ENCODE peak calls at places on chromosomes 16 and 17, in five cellular contexts. J is CD8-positive, alpha-beta T cell; Q is HCT116; L is fibroblast of mammary gland; E is stomach. B is an unnamed sample.

GRCh38 chr16:73048292-73049050 is 543 bp upstream of the ZFHX3 start:
- DNase-seq in J (no peak), Q (no peak), L (no peak), E (peak; percentile 50), B (no peak)

GRCh38 chr17:19487009-19487600 is 46.5 kb upstream of the SLC47A1 start:
- DNase-seq in J (no peak), Q (no peak), L (peak; percentile 19), E (no peak), B (no peak)

GRCh38 chr17:28745052-28745776 is 1.4 kb downstream of the TRAF4 start:
- DNase-seq in J (peak; percentile 40), Q (no peak), L (peak; percentile 39), E (peak; percentile 75), B (peak; percentile 62)

GRCh38 chr17:75273968-75274708 is 3.1 kb upstream of the MIF4GD start:
- DNase-seq in J (no peak), Q (no peak), L (peak; percentile 91), E (no peak), B (peak; percentile 76)

GRCh38 chr17:31008374-31009035 is 37.7 kb downstream of the RNF135 start:
- DNase-seq in J (peak; percentile 55), Q (no peak), L (peak; percentile 59), E (peak; percentile 65), B (peak; percentile 58)

GRCh38 chr17:5706835-5707234 is 122.5 kb upstream of the NLRP1 start:
- DNase-seq in J (peak; percentile 65), Q (peak; percentile 33), L (peak; percentile 53), E (peak; percentile 45), B (peak; percentile 45)

GRCh38 chr17:19791918-19792317 is 43.8 kb upstream of the ALDH3A1 start:
- DNase-seq in J (no peak), Q (no peak), L (no peak), E (no peak), B (no peak)

GRCh38 chr16:85276741-85277140 is 164.5 kb upstream of the CIBAR2 start:
- DNase-seq in J (no peak), Q (no peak), L (no peak), E (no peak), B (no peak)

GRCh38 chr17:74881073-74881472 is 8.3 kb upstream of the FDXR start:
- DNase-seq in J (no peak), Q (no peak), L (no peak), E (no peak), B (no peak)

GRCh38 chr17:77692571-77693161 is 265.8 kb upstream of the TNRC6C start:
- DNase-seq in J (peak; percentile 18), Q (no peak), L (peak; percentile 57), E (no peak), B (peak; percentile 30)

GRCh38 chr17:19364699-19365498 is 2.4 kb upstream of the B9D1 start:
- DNase-seq in J (no peak), Q (no peak), L (no peak), E (no peak), B (peak; percentile 50)

GRCh38 chr17:82603981-82604448 is 44.2 kb downstream of the WDR45B start:
- DNase-seq in J (peak; percentile 36), Q (no peak), L (peak; percentile 46), E (peak; percentile 50), B (no peak)

GRCh38 chr17:50259484-50260324 is 14.6 kb upstream of the TMEM92 start:
- DNase-seq in J (no peak), Q (no peak), L (no peak), E (no peak), B (no peak)

GRCh38 chr16:75821117-75821516 is 94.8 kb upstream of the CPHXL start:
- DNase-seq in J (no peak), Q (no peak), L (no peak), E (no peak), B (no peak)

GRCh38 chr16:7513429-7513828 is 180.8 kb downstream of the RBFOX1 start:
- DNase-seq in J (no peak), Q (no peak), L (no peak), E (no peak), B (no peak)
- TF ChIP-seq CTCF in J (no peak), Q (peak; percentile 29), L (no peak), E (no peak), B (no peak)

GRCh38 chr17:79400989-79401703 is 209.7 kb downstream of the RBFOX3 start:
- DNase-seq in J (peak; percentile 72), Q (peak; percentile 44), L (peak; percentile 45), E (peak; percentile 77), B (peak; percentile 53)
- H3K4me3 ChIP-seq in J (peak overlapping the region; percentile 57), Q (peak overlapping the region; percentile 38), L (no peak overlapping the region), E (peak overlapping the region; percentile 31), B (no peak overlapping the region)

GRCh38 chr17:79085154-79085920 is 10.7 kb downstream of the ENGASE start:
- DNase-seq in J (no peak), Q (no peak), L (no peak), E (no peak), B (no peak)

GRCh38 chr17:79083191-79083971 is 8.8 kb downstream of the ENGASE start:
- DNase-seq in J (no peak), Q (no peak), L (no peak), E (no peak), B (no peak)

GRCh38 chr17:79082311-79083190 is 7.9 kb downstream of the ENGASE start:
- DNase-seq in J (peak; percentile 56), Q (peak; percentile 22), L (peak; percentile 20), E (peak; percentile 63), B (peak; percentile 36)

GRCh38 chr17:79085921-79086551 is 11.4 kb downstream of the ENGASE start:
- DNase-seq in J (no peak), Q (no peak), L (no peak), E (no peak), B (no peak)

GRCh38 chr17:79084291-79085153 is 9.9 kb downstream of the ENGASE start:
- DNase-seq in J (no peak), Q (no peak), L (no peak), E (no peak), B (no peak)
- TF ChIP-seq CTCF in J (no peak), Q (no peak), L (no peak), E (no peak), B (no peak)

DNA sequence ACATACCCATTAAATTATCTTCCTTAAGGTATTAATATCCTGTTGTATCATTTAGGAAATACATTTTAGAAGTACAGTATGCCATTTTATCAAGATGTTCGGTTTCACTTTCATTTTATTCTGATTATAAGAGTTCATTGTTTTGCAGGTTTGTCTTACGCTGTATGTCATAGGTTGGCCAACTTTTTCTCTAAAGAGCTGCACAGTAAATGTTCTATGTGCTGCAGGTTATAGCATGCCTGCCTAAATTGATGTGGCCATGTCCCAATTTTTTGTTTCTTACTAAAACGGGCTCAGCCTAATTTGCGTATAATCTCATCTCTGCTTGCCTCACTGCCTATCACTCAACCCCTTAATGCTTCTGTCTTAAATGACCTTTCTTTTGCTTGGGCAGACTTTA is 126.4 kb downstream of the USP22 start:
- DNase-seq in J (no peak), Q (no peak), L (no peak), E (no peak), B (peak; percentile 58)
- H3K4me3 ChIP-seq in J (peak overlapping the region; percentile 0), Q (no peak overlapping the region), L (no peak overlapping the region), E (peak overlapping the region; percentile 7), B (peak overlapping the region; percentile 17)

GRCh38 chr17:80755650-80756405 is 211.2 kb downstream of the RPTOR start:
- DNase-seq in J (no peak), Q (no peak), L (no peak), E (no peak), B (no peak)
- TF ChIP-seq CTCF in J (no peak), Q (peak; percentile 51), L (peak; percentile 23), E (no peak), B (no peak)

DNA sequence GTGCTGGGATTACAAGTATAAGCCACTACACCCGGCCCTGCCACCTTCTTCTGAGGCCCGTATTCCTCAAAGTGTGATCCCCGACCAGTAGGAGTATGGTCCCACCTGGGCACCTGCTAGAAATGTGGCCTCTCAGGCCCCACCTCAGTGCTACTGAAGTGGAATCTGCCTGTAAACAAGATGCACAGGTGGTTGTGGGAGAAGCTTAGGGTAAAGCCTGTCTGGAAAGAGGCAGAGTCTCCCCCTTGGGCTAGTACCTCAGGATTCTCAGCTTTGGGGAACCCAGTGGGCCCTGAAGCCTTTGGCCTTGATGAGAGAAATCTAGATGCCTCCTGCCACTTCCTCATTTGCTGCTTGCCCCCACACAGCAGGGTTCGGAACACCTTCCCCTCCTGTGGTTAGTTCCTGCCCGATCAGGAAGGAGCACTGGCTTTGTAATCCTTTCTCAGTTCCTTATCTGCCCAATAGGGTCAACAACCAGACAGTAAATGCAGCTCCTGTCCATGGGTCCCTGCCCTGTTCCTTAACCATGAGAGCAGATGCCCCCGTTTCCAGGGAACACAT is 25.2 kb downstream of the TK2 start:
- DNase-seq in J (no peak), Q (no peak), L (no peak), E (no peak), B (no peak)
- H3K4me3 ChIP-seq in J (no peak overlapping the region), Q (no peak overlapping the region), L (no peak overlapping the region), E (no peak overlapping the region), B (no peak overlapping the region)

GRCh38 chr17:45231481-45232116 is 9.9 kb downstream of the FMNL1 start:
- DNase-seq in J (peak; percentile 42), Q (no peak), L (no peak), E (peak; percentile 56), B (no peak)

GRCh38 chr17:45230787-45231480 is 9.2 kb downstream of the FMNL1 start:
- DNase-seq in J (no peak), Q (no peak), L (peak; percentile 56), E (no peak), B (peak; percentile 71)

GRCh38 chr17:45233423-45233924 is 11.8 kb downstream of the FMNL1 start:
- DNase-seq in J (no peak), Q (no peak), L (no peak), E (no peak), B (no peak)

GRCh38 chr17:45234641-45235040 is 13.0 kb downstream of the FMNL1 start:
- DNase-seq in J (peak; percentile 62), Q (no peak), L (no peak), E (no peak), B (no peak)

DNA sequence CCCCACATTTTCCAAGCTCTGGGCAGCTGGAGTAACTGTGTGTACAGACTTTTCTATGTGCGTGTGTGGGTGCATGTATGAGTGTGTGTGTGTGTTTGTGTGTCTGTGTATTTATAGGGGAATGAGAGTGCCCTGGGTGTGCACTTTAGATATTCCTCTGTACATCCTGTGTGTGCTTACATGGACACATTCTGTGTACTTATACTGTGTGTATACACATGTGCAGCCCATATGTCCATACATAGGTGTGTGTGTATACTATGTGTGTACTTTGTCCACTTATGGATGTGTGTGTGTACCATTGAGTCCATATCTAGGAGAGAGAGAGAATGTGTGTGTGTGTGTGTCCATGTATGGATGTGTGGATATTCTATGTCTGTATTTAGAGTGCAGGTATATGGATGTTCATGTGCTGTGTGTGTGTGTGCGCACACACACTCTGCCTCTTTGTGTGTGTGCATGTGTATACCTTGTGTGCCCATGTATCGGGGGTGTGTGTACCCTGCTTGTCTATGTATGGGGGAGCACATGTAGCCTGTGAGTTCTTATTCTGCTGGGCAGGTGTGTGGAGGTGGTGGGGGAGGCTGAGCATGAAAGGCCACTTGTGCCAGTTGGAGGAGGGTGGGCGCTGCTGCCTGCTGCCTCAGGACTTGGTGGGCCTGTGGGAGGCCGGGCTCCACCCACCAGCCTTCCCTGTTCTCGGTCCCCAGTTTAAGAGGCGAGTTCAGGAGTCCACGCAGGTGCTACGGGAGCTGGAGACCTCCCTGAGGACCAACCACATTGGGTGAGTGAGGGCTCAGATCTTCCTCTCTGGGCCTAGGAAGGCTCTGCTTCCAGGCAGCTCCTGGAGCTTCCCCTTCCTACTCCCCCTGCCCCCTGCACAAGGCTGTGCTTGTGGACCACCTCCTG is 11.1 kb downstream of the FMNL1 start:
- DNase-seq in J (no peak), Q (no peak), L (no peak), E (no peak), B (no peak)
- TF ChIP-seq CTCF in J (no peak), Q (no peak), L (no peak), E (no peak), B (no peak)

B was measured in epithelial cell of esophagus.